ENCODE peak calls at places on chromosomes 6 and 20, in nine cellular contexts. L is stomach; C is CD4-positive, alpha-beta memory T cell; T is fibroblast of pulmonary artery; O is skeletal muscle cell; X is AG09309; N is mammary epithelial cell; D is GM23248; P is tibial artery. E is an unnamed sample.

GRCh38 chr6:155483858-155484257 is 28.2 kb upstream of the NOX3 start:
- DNase-seq in O (peak; percentile 86), C (no peak), L (no peak), D (peak; percentile 75), T (peak; percentile 87), P (no peak), X (peak; percentile 62), N (peak; percentile 73), E (no peak)

GRCh38 chr20:23643665-23644064 is 5.9 kb upstream of the CST3 start:
- DNase-seq in P (no peak), T (no peak), C (no peak), L (no peak), N (no peak), O (no peak), D (no peak), X (no peak), E (no peak)

GRCh38 chr6:43119456-43119855 is 43.3 kb downstream of the PTK7 start:
- DNase-seq in P (no peak), X (no peak), D (no peak), O (no peak), T (no peak), L (no peak), N (no peak), C (no peak), E (no peak)

GRCh38 chr6:42403415-42403814 is 48.3 kb downstream of the TRERF1 start:
- DNase-seq in N (peak; percentile 52), X (no peak), L (no peak), T (peak; percentile 25), D (peak; percentile 40), P (no peak), O (no peak), C (no peak), E (no peak)

GRCh38 chr20:46071573-46071972 is 18.2 kb downstream of the NCOA5 start:
- DNase-seq in T (no peak), O (no peak), D (no peak), N (no peak), L (no peak), C (no peak), X (no peak), P (no peak), E (no peak)

GRCh38 chr6:26249959-26250805 is 114.8 kb upstream of the BTN3A2 start:
- DNase-seq in P (no peak), L (peak; percentile 59), X (no peak), N (peak; percentile 84), C (peak; percentile 84), D (peak; percentile 52), O (no peak), T (peak; percentile 76), E (peak; percentile 88)

GRCh38 chr6:40957616-40958492 is 81.2 kb downstream of the UNC5CL start:
- DNase-seq in T (peak; percentile 72), C (no peak), L (no peak), X (peak; percentile 85), P (no peak), N (peak; percentile 81), D (peak; percentile 92), O (no peak), E (no peak)

GRCh38 chr6:41702771-41703494 is 32.5 kb downstream of the TFEB start:
- DNase-seq in D (no peak), P (no peak), T (no peak), C (no peak), X (no peak), N (no peak), O (no peak), L (no peak), E (no peak)

GRCh38 chr6:108751851-108752732 is 96.1 kb upstream of the ARMC2 start:
- DNase-seq in C (no peak), T (no peak), N (no peak), L (no peak), O (no peak), D (no peak), X (no peak), P (no peak), E (no peak)

GRCh38 chr6:137661601-137662000 is 167.4 kb upstream of the OLIG3 start:
- DNase-seq in D (peak; percentile 52), O (no peak), L (no peak), N (peak; percentile 16), X (no peak), T (peak; percentile 56), C (peak; percentile 45), P (peak; percentile 24), E (peak; percentile 43)

DNA sequence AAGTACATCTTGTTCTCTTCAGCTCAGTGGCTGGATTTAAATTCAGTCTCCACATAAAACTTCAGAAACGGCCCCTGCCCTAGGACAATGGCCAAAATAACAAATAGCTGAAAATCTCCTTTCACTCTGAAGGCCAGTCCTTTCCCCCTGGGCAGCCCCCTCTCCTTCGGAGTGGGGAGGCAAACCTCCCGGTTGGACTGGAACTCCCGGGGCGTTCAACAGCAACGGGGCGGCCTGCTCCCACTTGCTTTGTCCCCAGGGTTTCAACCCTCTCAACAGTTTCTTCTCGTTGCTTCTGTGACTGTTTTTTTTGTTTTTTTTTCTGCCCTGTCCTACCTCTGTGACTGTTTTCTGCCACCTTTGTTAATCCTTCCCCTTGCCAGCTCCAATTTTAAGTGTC is 102.6 kb upstream of the DUSP22 start:
- DNase-seq in L (no peak), D (no peak), T (no peak), N (no peak), O (no peak), X (no peak), C (no peak), P (no peak), E (no peak)
- H3K4me3 ChIP-seq in L (no peak overlapping the region), D (no peak overlapping the region), T (no peak overlapping the region), N (no peak overlapping the region), O (no peak overlapping the region), X (no peak overlapping the region), C (no peak overlapping the region), P (no peak overlapping the region), E (no peak overlapping the region)

DNA sequence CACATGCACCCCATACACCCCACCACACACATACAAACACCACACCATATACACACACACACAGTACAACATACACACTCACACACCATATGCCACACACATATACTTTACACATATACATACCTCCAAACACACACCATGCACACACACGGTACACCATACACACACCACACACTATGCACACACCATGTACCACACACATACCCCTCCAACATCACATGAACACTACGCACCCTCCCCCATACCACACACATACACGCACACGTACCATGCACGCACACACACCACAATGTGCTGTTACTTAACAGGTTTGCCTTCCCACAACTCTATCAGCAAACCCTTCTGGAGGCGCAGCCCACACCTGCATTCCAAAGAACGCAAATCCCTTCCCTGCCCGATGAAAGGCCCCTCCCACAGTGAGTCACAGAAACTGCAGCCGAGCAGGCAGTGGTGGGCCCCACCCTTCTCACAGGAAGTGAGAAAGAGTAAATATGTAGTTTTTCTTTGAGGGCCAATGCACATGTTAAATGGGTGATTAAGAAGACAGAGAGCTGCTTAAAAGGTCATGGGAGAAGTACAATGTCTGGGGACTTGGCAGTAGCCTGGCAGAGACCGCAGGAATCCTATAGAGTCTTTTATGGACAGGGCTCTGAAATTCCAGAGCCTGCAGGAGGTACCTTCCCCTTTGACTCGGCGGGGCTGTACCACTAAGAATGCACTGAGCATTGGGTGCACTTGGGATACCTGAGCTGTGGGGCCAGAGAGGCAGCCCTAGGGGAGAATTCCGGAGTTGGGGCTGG is 34.1 kb upstream of the EZR start:
- DNase-seq in L (peak; percentile 93), O (peak; percentile 40), N (peak; percentile 100), C (peak; percentile 93), T (peak; percentile 94), D (peak; percentile 94), P (peak; percentile 52), X (no peak), E (peak; percentile 80)
- H3K4me3 ChIP-seq in L (no peak overlapping the region), O (no peak overlapping the region), N (no peak overlapping the region), C (peak overlapping the region; percentile 81), T (no peak overlapping the region), D (no peak overlapping the region), P (no peak overlapping the region), X (no peak overlapping the region), E (peak overlapping the region; percentile 7)

DNA sequence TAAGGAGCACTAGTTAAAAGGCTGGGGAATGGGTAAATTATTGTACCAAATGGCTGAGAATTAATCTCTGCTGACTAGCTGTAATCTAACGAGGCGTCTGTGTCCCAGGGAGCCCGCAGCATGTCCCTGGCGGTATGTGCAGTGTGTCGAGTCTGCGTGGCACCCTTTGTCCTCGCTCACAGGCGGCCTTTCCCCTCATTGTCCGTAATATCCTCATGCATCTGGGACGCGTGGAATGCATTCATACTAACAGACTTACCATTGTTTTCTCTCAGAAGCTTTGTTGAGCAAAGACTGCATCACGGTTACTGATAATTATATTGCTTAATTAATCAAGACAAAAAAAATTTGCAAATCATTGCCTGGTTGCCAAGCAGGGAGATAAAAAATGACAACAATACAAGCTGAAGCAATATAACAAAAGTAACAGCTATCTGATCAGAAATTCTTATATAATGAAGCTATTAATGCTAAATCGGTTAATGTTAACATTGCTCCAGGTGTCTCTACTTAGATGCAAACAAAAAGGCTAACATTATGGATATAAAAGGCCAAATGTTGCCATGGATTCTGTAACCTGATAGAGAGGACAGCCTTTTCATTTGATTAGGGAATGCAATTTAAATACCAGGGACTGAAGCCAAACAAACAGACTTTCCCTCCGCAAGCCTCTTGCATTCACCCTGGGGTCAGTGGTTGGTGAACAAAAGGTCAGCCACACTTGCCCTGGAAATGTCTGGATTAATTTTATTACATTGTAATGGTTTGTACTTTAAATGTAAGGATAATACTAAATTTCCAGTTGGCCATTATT is 124.8 kb downstream of the INSM1 start:
- DNase-seq in D (no peak), L (peak; percentile 42), T (no peak), P (no peak), C (no peak), O (no peak), N (no peak), X (no peak), E (no peak)
- H3K4me3 ChIP-seq in D (no peak overlapping the region), L (no peak overlapping the region), T (no peak overlapping the region), P (no peak overlapping the region), C (no peak overlapping the region), O (no peak overlapping the region), N (no peak overlapping the region), X (no peak overlapping the region), E (no peak overlapping the region)

DNA sequence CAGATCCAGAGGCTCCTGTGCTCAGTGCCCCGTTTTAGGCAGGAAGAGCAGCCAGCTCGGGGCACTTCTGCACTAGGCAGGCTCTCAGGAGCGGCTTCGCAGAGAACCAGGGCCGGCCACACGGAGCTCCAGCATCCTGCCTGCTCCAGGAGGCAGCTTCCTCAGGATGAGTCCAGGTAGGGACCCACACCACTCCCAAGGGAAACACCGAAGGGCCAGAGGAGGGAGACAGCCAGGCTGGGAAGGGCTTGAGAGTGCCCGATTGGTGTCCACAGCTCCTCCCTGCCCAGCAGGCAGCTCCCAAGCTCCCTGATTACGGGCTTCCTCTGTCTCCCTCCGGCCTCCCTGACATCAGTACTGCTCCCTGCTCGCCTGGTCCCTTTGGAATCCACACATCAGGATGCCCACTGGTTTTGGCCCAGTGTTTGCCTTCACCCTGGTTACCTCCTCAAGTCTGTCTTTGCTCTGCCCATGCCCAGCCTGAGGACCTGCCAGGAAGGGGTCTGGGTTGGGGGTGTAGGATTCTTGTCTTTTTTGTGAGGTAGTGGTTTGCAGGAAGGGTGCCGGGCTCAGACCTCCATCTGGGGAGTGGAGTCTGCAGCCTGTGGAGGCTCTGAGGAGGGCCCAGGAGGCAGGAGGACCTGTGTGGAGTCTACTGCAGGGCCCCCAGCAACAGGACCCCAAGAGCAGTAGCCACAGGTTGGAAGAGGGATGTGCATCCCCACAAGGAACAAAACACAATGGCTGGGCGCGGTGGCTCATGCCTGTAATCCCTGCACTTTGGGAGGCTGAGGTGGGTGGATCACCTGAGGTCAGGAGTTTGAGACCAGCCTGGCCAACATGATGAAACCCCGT is 11.2 kb upstream of the PYGB start:
- DNase-seq in P (no peak), N (no peak), O (no peak), X (no peak), L (no peak), T (no peak), C (no peak), D (no peak), E (no peak)
- H3K4me3 ChIP-seq in P (no peak overlapping the region), N (no peak overlapping the region), O (no peak overlapping the region), X (no peak overlapping the region), L (no peak overlapping the region), T (no peak overlapping the region), C (no peak overlapping the region), D (no peak overlapping the region), E (no peak overlapping the region)

GRCh38 chr20:8721098-8721497 is 347.8 kb upstream of the PLCB4 start:
- DNase-seq in X (no peak), N (peak; percentile 12), C (peak; percentile 12), P (peak; percentile 47), D (peak; percentile 73), O (peak; percentile 21), T (peak; percentile 81), L (peak; percentile 39), E (peak; percentile 44)
- H3K4me3 ChIP-seq in X (no peak overlapping the region), N (no peak overlapping the region), C (no peak overlapping the region), P (no peak overlapping the region), D (no peak overlapping the region), O (no peak overlapping the region), T (no peak overlapping the region), L (no peak overlapping the region), E (no peak overlapping the region)

E was measured in Jurkat, Clone E6-1.